ENCODE peak calls at places on chromosome 21, in nine cellular contexts. K, X, M, H, R, F, B, A and U are unnamed samples.

GRCh38 chr21:34302496-34302895 is 61.3 kb upstream of the KCNE2 start:
- DNase-seq in R (no peak), B (no peak), A (no peak), H (no peak), X (no peak), K (peak), F (no peak), M (no peak), U (no peak)

GRCh38 chr21:25867041-25867440 is 132.3 kb downstream of the GABPA start:
- DNase-seq in R (no peak), H (no peak), F (no peak), M (no peak), B (no peak), X (no peak), K (no peak), A (no peak), U (no peak)

GRCh38 chr21:15774590-15774989 is 44.8 kb downstream of the USP25 start:
- DNase-seq in A (no peak), M (no peak), X (no peak), R (no peak), F (no peak), H (no peak), K (peak), B (no peak), U (no peak)

GRCh38 chr21:20404915-20405314 is 593.3 kb upstream of the NCAM2 start:
- DNase-seq in F (no peak), A (no peak), M (no peak), R (no peak), X (no peak), B (peak), K (no peak), H (no peak), U (peak)

GRCh38 chr21:34688145-34688544 is 19.4 kb downstream of the CLIC6 start:
- DNase-seq in H (no peak), B (no peak), X (peak), M (no peak), R (no peak), F (no peak), K (no peak), A (no peak), U (no peak)

GRCh38 chr21:16307256-16307655 is 577.5 kb downstream of the USP25 start:
- DNase-seq in X (no peak), B (no peak), F (no peak), M (no peak), K (no peak), H (no peak), A (no peak), R (no peak), U (no peak)

GRCh38 chr21:10616535-10616934 is 95.2 kb downstream of the TPTE start:
- DNase-seq in B (no peak), K (no peak), R (no peak), X (no peak), F (no peak), H (peak), M (no peak), A (no peak), U (no peak)

GRCh38 chr21:15247613-15248012 is 182.8 kb upstream of the NRIP1 start:
- DNase-seq in X (no peak), B (no peak), H (no peak), M (no peak), A (no peak), R (no peak), K (no peak), F (no peak), U (no peak)

GRCh38 chr21:9772348-9772672 is 749.1 kb upstream of the TPTE start:
- DNase-seq in B (no peak), K (no peak), A (no peak), M (no peak), F (no peak), X (no peak), R (no peak), H (no peak), U (no peak)

GRCh38 chr21:35120631-35121180 is 71.6 kb upstream of the RUNX1 start:
- DNase-seq in A (no peak), M (no peak), K (no peak), B (peak), H (no peak), F (no peak), R (no peak), X (no peak), U (peak)

GRCh38 chr21:21845901-21846396 is 847.7 kb downstream of the NCAM2 start:
- DNase-seq in H (no peak), F (no peak), B (no peak), M (no peak), R (no peak), X (no peak), A (no peak), K (no peak), U (no peak)

GRCh38 chr21:14991957-14992356 is 72.8 kb downstream of the NRIP1 start:
- DNase-seq in H (peak), A (no peak), B (no peak), F (no peak), M (no peak), K (no peak), X (no peak), R (no peak), U (no peak)

GRCh38 chr21:26061437-26061836 is 109.1 kb downstream of the APP start:
- DNase-seq in X (no peak), A (no peak), B (no peak), M (no peak), H (no peak), F (no peak), K (peak), R (no peak), U (no peak)

GRCh38 chr21:14850394-14850793 is 214.4 kb downstream of the NRIP1 start:
- DNase-seq in R (no peak), H (no peak), K (peak), B (no peak), A (no peak), M (no peak), F (no peak), X (no peak), U (no peak)

GRCh38 chr21:30839304-30839703 is 9.7 kb upstream of the KRTAP7-1 start:
- DNase-seq in K (no peak), A (peak), H (no peak), R (no peak), F (no peak), X (peak), M (no peak), B (peak), U (peak)

GRCh38 chr21:46117586-46118304 is 19.8 kb downstream of the COL6A2 start:
- DNase-seq in A (no peak), H (peak), M (peak), K (no peak), R (no peak), B (no peak), F (no peak), X (peak), U (peak)

GRCh38 chr21:26850116-26850643 is 5.0 kb upstream of the ADAMTS1 start:
- DNase-seq in M (no peak), A (no peak), K (peak), F (no peak), B (peak), X (no peak), H (no peak), R (no peak), U (no peak)

GRCh38 chr21:15141236-15141970 is 76.6 kb upstream of the NRIP1 start:
- DNase-seq in F (no peak), X (no peak), B (no peak), R (no peak), H (peak), K (no peak), M (peak), A (no peak), U (no peak)

GRCh38 chr21:46438241-46438640 is 20.4 kb upstream of the DIP2A start:
- DNase-seq in A (no peak), B (no peak), M (no peak), X (no peak), H (no peak), R (no peak), F (no peak), K (no peak), U (no peak)

GRCh38 chr21:25191141-25191540 is 416.1 kb downstream of the MRPL39 start:
- DNase-seq in F (peak), M (no peak), R (peak), A (no peak), K (no peak), X (no peak), H (no peak), B (no peak), U (no peak)

GRCh38 chr21:43194303-43195130 is 25.7 kb downstream of the CRYAA start:
- DNase-seq in B (no peak), R (no peak), H (peak), X (no peak), M (peak), A (no peak), F (no peak), K (no peak), U (peak)

GRCh38 chr21:15552914-15553491 is 176.8 kb upstream of the USP25 start:
- DNase-seq in F (no peak), B (no peak), X (no peak), R (no peak), H (no peak), A (no peak), K (peak), M (no peak), U (no peak)

GRCh38 chr21:23968722-23969647 is 1638.3 kb downstream of the MRPL39 start:
- DNase-seq in M (peak), H (no peak), B (peak), A (peak), F (peak), R (peak), X (peak), K (no peak), U (peak)

GRCh38 chr21:14120091-14120734 is 90.5 kb downstream of the LIPI start:
- DNase-seq in B (peak), A (peak), R (no peak), F (peak), M (peak), K (peak), H (no peak), X (peak), U (peak)

GRCh38 chr21:25979845-25980433 is 190.6 kb downstream of the APP start:
- DNase-seq in M (no peak), B (no peak), F (no peak), K (no peak), A (no peak), X (no peak), H (no peak), R (no peak), U (no peak)

GRCh38 chr21:17610862-17611261 is 1.8 kb downstream of the BTG3 start:
- DNase-seq in B (no peak), M (no peak), H (no peak), X (no peak), K (no peak), A (no peak), F (no peak), R (no peak), U (no peak)

GRCh38 chr21:17612023-17612564 is 607 bp downstream of the BTG3 start:
- DNase-seq in M (peak), F (no peak), H (peak), K (peak), B (no peak), A (no peak), R (peak), X (peak), U (peak)

GRCh38 chr21:17612565-17613241 is at the start of gene BTG3:
- DNase-seq in F (peak), M (peak), B (peak), K (peak), X (peak), A (peak), R (peak), H (peak), U (peak)

GRCh38 chr21:17613242-17613676 is 558 bp upstream of the BTG3 start:
- DNase-seq in M (no peak), H (peak), K (peak), X (no peak), R (no peak), F (peak), B (no peak), A (no peak), U (no peak)

GRCh38 chr21:17611414-17612022 is 1.2 kb downstream of the BTG3 start:
- DNase-seq in H (peak), M (peak), B (peak), F (peak), A (peak), X (peak), R (peak), K (peak), U (peak)
- TF ChIP-seq CTCF in H (no peak), M (no peak), B (no peak), F (no peak), A (no peak), X (no peak), R (no peak), K (peak), U (no peak)

DNA sequence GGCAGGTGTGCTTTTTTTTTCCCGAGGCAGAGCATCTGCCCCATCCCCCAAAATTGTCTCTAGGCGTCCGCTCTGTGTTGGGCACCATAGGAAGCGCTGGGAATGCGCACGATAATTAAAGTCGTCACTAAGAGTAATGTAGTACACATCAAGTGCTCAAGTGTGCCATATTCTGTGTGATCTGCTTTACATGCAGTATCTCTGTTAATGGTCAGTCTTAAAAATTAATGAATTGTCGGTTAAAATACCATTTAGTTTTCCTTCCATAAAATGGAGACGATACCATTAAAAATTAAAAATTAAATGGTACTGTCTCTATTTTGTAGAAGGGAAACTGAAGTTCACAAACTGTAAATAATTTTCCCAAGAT is 544 bp upstream of the CCT8 start:
- DNase-seq in K (no peak), H (no peak), F (no peak), A (no peak), M (no peak), X (no peak), R (no peak), B (no peak), U (no peak)
- TF ChIP-seq CTCF in K (no peak), H (no peak), F (no peak), A (no peak), M (no peak), X (no peak), R (no peak), B (no peak), U (no peak)

GRCh38 chr21:38805282-38806152 is at the start of gene ETS2:
- DNase-seq in B (peak), M (peak), R (peak), K (peak), H (peak), A (peak), X (peak), F (peak), U (peak)
- TF ChIP-seq CTCF in B (no peak), M (no peak), R (no peak), K (no peak), H (no peak), A (no peak), X (no peak), F (no peak), U (no peak)

GRCh38 chr21:41861255-41861654 is 17.9 kb downstream of the PRDM15 start:
- DNase-seq in M (no peak), R (no peak), H (peak), B (no peak), K (no peak), X (no peak), A (no peak), F (no peak), U (no peak)
- TF ChIP-seq CTCF in M (no peak), R (no peak), H (no peak), B (no peak), K (no peak), X (no peak), A (no peak), F (no peak), U (no peak)

DNA sequence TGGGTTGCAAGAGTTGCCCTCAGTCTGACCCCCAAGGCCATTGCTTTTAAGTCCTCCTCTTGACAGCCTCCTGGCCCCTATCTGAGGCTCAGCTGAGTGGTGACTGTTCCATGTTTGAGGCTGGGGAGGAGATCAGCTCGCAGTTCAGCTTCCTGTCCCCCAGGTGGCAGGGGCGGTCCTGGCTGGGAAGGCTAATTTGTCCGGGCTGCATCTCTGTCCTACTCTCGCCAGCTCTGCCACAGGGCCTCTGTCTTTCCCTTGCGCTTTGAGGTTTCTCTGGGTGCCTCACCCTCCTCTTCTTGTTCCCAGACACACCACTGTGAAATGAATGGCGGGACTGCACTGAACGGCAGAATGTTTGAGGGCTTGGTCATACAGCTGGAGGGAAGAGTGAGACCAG is 157.3 kb downstream of the KCNJ6 start:
- DNase-seq in X (peak), H (peak), M (peak), F (peak), K (peak), B (peak), R (no peak), A (no peak), U (peak)
- TF ChIP-seq CTCF in X (peak), H (peak), M (peak), F (peak), K (peak), B (peak), R (peak), A (peak), U (peak)

DNA sequence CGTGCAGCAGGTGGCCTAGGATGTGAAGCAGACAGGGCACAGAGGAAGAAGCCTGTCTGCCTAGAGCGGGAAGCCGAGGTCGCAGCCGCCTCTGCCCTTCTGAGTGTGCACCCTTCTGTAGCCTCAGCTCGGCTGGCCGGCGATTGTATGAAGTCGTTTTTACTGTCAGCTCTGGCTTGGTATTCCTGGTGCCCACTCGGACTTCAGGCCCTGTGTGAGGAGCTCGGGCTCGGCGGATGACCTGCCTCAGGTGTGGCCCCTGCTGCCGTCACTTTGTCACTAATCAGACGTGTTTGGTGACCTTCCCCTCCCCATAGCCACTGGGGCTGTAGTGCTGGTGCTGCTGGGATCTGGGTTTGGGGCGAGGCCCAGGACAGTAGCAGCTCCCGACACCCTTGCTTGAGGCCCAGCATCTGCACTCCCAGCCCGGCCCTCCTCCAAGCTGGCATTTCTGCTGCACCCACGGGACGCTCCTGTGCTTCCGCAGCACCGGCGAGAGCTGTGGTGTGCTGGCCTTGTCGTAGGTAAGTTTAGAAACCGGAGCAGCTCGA is 18.1 kb downstream of the SLX9 start:
- DNase-seq in A (no peak), R (no peak), F (no peak), K (no peak), B (no peak), M (no peak), H (no peak), X (no peak), U (no peak)
- TF ChIP-seq CTCF in A (no peak), R (no peak), F (no peak), K (no peak), B (no peak), M (no peak), H (no peak), X (no peak), U (no peak)

DNA sequence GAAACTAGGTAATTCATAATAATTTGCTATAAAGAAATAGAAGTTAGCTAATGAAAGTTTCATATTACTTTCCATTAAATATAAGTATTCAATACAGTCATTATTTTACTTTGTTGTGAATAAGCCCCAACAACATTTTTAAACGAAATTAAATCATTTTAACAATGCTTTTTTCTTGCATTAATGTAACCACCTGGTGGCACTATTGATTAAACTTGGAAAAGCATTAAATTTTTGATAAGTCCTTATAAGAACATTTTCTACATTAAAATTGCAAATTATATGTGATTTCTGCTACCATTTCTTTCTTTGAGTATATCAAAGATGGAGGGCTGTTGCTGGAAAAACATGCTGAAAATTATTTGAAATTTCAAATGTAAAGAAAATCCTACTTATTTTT is 918.8 kb upstream of the TMPRSS15 start:
- DNase-seq in H (no peak), R (no peak), M (no peak), F (no peak), K (no peak), B (no peak), X (no peak), A (no peak), U (no peak)
- TF ChIP-seq CTCF in H (no peak), R (peak), M (no peak), F (no peak), K (no peak), B (peak), X (no peak), A (no peak), U (peak)

DNA sequence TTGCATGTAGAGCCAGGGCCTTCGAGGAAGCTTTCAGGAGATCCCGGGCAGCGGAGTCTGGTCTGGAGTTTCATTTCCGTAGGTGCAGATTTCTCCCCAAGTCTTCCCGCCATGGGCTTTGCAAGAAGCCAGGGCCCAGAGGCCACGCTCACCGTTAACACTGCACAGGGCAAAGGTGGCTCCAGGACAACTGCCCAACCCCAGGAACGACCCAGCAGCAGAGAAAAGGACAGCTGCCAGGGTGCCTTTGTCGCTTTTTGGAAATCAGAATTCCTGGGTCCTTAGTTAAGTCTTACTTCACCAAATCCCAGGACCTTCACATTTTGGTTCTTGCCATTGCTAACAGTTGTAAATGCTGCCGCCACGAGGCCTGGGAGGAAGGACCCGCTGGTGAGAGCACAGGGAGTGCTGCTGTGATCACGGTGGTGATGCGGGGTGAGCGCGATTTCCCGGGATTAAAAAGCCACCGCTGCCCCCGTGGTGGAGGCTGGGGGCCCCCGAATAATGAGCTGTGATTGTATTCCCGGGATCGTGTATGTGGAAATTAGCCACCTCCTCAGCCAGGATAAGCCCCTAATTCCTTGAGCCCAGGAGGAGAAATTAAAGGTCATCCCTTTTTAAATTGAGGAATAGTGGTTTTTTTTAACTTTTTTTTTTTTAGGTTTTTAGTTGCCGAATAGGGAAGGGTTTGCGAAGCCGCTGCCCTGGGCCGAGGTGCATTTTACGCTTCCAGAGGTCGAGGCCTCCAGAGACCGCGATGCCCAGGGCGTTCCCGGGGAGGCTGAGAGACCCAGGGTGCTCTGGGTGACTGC is 8.2 kb downstream of the SIM2 start:
- DNase-seq in R (no peak), H (peak), A (no peak), X (peak), F (peak), K (no peak), B (peak), M (peak), U (peak)
- TF ChIP-seq CTCF in R (no peak), H (no peak), A (no peak), X (no peak), F (no peak), K (peak), B (peak), M (no peak), U (peak)

DNA sequence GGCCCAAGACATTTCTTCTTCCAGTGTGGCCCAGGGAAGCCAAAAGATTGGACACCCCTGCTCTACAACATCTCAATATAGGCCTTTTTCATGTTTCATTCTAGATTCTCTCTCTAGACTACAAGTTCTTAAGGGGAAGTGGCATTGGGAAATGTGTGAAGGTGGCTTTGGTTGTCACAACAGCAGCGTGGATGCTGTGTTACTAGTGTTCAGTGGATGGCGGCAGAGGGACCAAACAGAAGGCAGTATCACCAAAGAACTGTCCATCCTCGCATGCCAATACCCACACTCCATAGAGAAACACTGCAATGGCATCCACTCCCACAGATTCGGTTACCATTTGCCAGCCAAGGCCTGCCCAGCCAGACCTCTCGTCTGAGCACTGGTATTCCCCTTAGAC is 24.3 kb upstream of the IFNAR2 start:
- DNase-seq in H (no peak), X (no peak), A (no peak), F (no peak), R (peak), M (no peak), K (no peak), B (no peak), U (no peak)
- TF ChIP-seq CTCF in H (no peak), X (no peak), A (no peak), F (no peak), R (no peak), M (no peak), K (no peak), B (no peak), U (no peak)

GRCh38 chr21:36976882-36977651 is 10.6 kb upstream of the HLCS start:
- DNase-seq in B (peak), F (peak), M (no peak), A (peak), X (peak), H (no peak), R (peak), K (peak), U (peak)
- TF ChIP-seq CTCF in B (peak), F (peak), M (peak), A (peak), X (peak), H (peak), R (peak), K (peak), U (peak)